ENCODE peak calls at places on chromosomes 3 and 15, in five cellular contexts. X is IMR-90, W is HEK293T, T is GM12878, G is HepG2. K is an unnamed sample.

GRCh38 chr15:68578960-68579935 is at the start of gene CORO2B:
- DNase-seq in W (peak), G (no peak), T (no peak), X (peak), K (peak)

GRCh38 chr3:183226333-183226732 is 26.7 kb upstream of the B3GNT5 start:
- DNase-seq in X (no peak), G (no peak), W (no peak), T (no peak), K (no peak)

GRCh38 chr3:189446959-189447560 is 184.1 kb upstream of the TP63 start:
- DNase-seq in G (no peak), X (no peak), T (no peak), W (no peak), K (no peak)

GRCh38 chr15:85800460-85801123 is 5.9 kb upstream of the KLHL25 start:
- DNase-seq in W (no peak), G (peak), X (peak), T (no peak), K (peak)

GRCh38 chr3:2514031-2514430 is 415.4 kb downstream of the CNTN4 start:
- DNase-seq in X (no peak), W (no peak), T (no peak), G (no peak), K (no peak)

GRCh38 chr3:177345049-177345972 is 148.0 kb upstream of the TBL1XR1 start:
- DNase-seq in G (peak), X (peak), W (peak), T (no peak), K (peak)

GRCh38 chr3:49602877-49603411 is 48.7 kb downstream of the BSN start:
- DNase-seq in G (no peak), W (peak), T (no peak), X (no peak), K (no peak)

GRCh38 chr3:138850151-138850550 is 15.4 kb upstream of the PIK3CB start:
- DNase-seq in T (no peak), X (peak), W (no peak), G (no peak), K (no peak)

GRCh38 chr3:46713898-46714552 is 3.6 kb downstream of the PRSS50 start:
- DNase-seq in W (no peak), T (peak), G (no peak), X (no peak), K (no peak)

GRCh38 chr3:70805044-70805732 is 492.8 kb upstream of the MDFIC2 start:
- DNase-seq in W (no peak), X (peak), T (no peak), G (no peak), K (no peak)

GRCh38 chr15:85955501-85956391 is 123.9 kb upstream of the AGBL1 start:
- DNase-seq in W (no peak), T (peak), G (no peak), X (no peak), K (no peak)

GRCh38 chr3:84536916-84537315 is 421.9 kb upstream of the CADM2 start:
- DNase-seq in G (no peak), X (no peak), T (no peak), W (no peak), K (no peak)

GRCh38 chr3:27596920-27597319 is 112.7 kb upstream of the SLC4A7 start:
- DNase-seq in G (no peak), T (no peak), W (no peak), X (peak), K (no peak)

GRCh38 chr3:11128682-11129632 is 25.3 kb upstream of the HRH1 start:
- DNase-seq in G (no peak), T (no peak), X (no peak), W (no peak), K (no peak)

GRCh38 chr15:57676578-57676977 is 29.9 kb upstream of the POLR2M start:
- DNase-seq in T (no peak), X (no peak), G (no peak), W (no peak), K (no peak)

GRCh38 chr15:57675481-57676181 is 30.9 kb upstream of the POLR2M start:
- DNase-seq in T (no peak), G (peak), X (no peak), W (no peak), K (no peak)

GRCh38 chr15:57680021-57680420 is 26.5 kb upstream of the POLR2M start:
- DNase-seq in X (peak), G (no peak), T (no peak), W (no peak), K (peak)

GRCh38 chr15:57681011-57681410 is 25.5 kb upstream of the POLR2M start:
- DNase-seq in G (no peak), W (no peak), X (no peak), T (no peak), K (no peak)

GRCh38 chr15:57677206-57677605 is 29.3 kb upstream of the POLR2M start:
- DNase-seq in T (no peak), W (no peak), X (no peak), G (no peak), K (no peak)
- TF ChIP-seq BHLHE40 in T (no peak), W (no peak), X (no peak), G (no peak), K (no peak)

GRCh38 chr3:157354254-157354653 is 82.4 kb upstream of the PTX3 start:
- DNase-seq in T (no peak), W (no peak), X (no peak), G (no peak), K (no peak)
- TF ChIP-seq BHLHE40 in T (no peak), W (no peak), X (no peak), G (no peak), K (no peak)

GRCh38 chr3:122416966-122417365 is 1.1 kb upstream of the WDR5B start:
- DNase-seq in X (no peak), T (no peak), G (no peak), W (no peak), K (no peak)
- TF ChIP-seq BHLHE40 in X (no peak), T (no peak), G (no peak), W (no peak), K (no peak)

GRCh38 chr15:63823253-63823844 is 10.4 kb downstream of the HERC1 start:
- DNase-seq in T (no peak), G (no peak), X (no peak), W (no peak), K (no peak)

GRCh38 chr15:63826513-63826912 is 7.2 kb downstream of the HERC1 start:
- DNase-seq in W (no peak), T (no peak), X (peak), G (no peak), K (no peak)

GRCh38 chr15:63824570-63824969 is 9.2 kb downstream of the HERC1 start:
- DNase-seq in T (no peak), G (no peak), X (no peak), W (no peak), K (no peak)

GRCh38 chr15:63830113-63830512 is 3.6 kb downstream of the HERC1 start:
- DNase-seq in W (no peak), X (no peak), T (no peak), G (no peak), K (no peak)

GRCh38 chr15:63827113-63827512 is 6.6 kb downstream of the HERC1 start:
- DNase-seq in X (no peak), G (no peak), T (no peak), W (no peak), K (no peak)
- TF ChIP-seq BHLHE40 in X (no peak), G (no peak), T (no peak), W (no peak), K (no peak)

DNA sequence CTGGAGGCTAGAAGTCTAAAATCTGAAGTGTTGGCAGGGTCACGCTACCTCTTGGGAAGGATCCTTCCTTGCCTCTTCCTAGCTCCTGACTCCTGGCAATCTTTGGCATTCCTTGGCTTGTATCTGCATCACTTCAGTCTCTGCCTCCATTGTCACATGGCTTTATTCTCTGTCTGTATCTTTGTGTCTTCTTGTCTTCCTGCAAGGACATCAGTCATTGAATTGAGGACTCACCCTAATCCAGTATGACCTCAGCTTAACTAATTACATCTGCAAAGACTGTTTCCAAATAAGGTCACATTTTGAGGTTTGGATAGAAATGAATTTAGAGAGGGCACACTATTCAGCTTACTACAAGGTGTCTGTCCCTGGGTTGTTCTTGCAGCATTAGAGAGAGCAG is 31.1 kb upstream of the UTS2B start:
- DNase-seq in T (no peak), G (no peak), W (no peak), X (no peak), K (no peak)
- TF ChIP-seq BHLHE40 in T (no peak), G (no peak), W (no peak), X (no peak), K (no peak)

DNA sequence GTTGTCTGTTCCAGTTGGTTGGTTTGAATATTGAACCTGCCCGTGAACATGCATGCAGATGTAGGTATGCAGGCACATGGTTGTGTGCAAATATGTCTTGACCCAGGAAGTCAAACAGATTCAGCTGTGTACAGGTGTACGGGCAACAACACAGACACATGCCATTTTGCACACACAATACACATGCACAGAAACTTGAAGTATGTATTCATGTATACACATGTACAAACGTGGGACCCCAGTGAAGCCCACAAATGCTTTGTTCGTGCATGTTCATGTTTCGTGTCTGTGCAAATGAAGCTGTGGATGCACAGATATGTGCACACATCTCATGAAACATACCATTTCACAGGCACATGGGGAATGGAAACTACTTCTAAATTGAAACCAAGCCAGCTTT is 30.7 kb downstream of the IDH3A start:
- DNase-seq in W (no peak), G (no peak), X (no peak), T (no peak), K (no peak)
- TF ChIP-seq BHLHE40 in W (no peak), G (no peak), X (no peak), T (no peak), K (no peak)

DNA sequence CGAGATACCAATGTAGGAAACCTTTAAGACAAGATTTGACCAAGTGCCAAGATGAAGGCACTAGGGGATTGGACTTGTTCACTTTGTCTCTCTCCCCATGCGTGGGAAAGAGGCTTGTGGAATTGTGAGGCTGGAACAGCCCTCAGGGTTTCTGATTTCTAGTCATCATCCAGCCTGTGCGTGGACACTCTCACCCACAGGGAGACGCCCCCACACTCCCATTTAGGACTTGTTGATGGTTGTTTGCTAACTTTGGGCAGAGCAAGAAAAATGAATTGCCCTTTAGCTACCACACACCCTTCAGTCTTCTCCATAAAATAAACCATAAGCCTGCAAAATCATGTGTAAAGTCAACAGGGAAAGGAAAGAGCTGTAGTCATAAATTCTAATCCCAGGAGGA is 18.4 kb downstream of the ACKR2 start:
- DNase-seq in T (no peak), X (no peak), W (no peak), G (no peak), K (no peak)
- TF ChIP-seq BHLHE40 in T (no peak), X (no peak), W (no peak), G (no peak), K (no peak)

GRCh38 chr15:60526127-60526616 is 47.2 kb upstream of the ICE2 start:
- DNase-seq in X (no peak), W (no peak), T (no peak), G (no peak), K (no peak)
- TF ChIP-seq BHLHE40 in X (no peak), W (no peak), T (no peak), G (no peak), K (no peak)

GRCh38 chr15:91022832-91023129 is 387 bp upstream of the VPS33B start:
- DNase-seq in T (no peak), X (no peak), W (no peak), G (no peak), K (no peak)
- TF ChIP-seq BHLHE40 in T (no peak), X (no peak), W (no peak), G (no peak), K (no peak)

GRCh38 chr3:172042136-172042535 is 2.8 kb downstream of the FNDC3B start:
- DNase-seq in T (no peak), X (no peak), W (no peak), G (no peak), K (no peak)

GRCh38 chr3:172039352-172040077 is at the start of gene FNDC3B:
- DNase-seq in X (peak), W (peak), G (peak), T (peak), K (peak)

GRCh38 chr3:172043233-172043632 is 3.9 kb downstream of the FNDC3B start:
- DNase-seq in X (no peak), T (no peak), W (no peak), G (no peak), K (no peak)

GRCh38 chr3:172040078-172040975 is 949 bp downstream of the FNDC3B start:
- DNase-seq in G (peak), X (peak), W (peak), T (no peak), K (peak)

GRCh38 chr3:172040976-172041963 is 1.9 kb downstream of the FNDC3B start:
- DNase-seq in W (no peak), G (no peak), T (no peak), X (peak), K (no peak)
- TF ChIP-seq BHLHE40 in W (no peak), G (no peak), T (no peak), X (no peak), K (no peak)